ENCODE peak calls at places on chromosomes 2 and 18, in ten cellular contexts. L is SK-N-SH, C is K562, S is HCT116, X is upper lobe of left lung, Y is GM23338, R is HL-60, J is sigmoid colon, E is GM12892, K is stomach. D is an unnamed sample.

GRCh38 chr2:197209742-197210408 is 100.7 kb downstream of the ANKRD44 start:
- DNase-seq in L (no peak), R (no peak), C (peak), X (no peak), Y (no peak), J (no peak), E (no peak), S (no peak), K (no peak), D (peak)

GRCh38 chr2:169222665-169223064 is 139.7 kb downstream of the LRP2 start:
- DNase-seq in S (no peak), L (no peak), C (no peak), Y (no peak), K (no peak), R (no peak), E (no peak), X (no peak), J (no peak), D (no peak)

GRCh38 chr2:7813541-7814310 is 868.1 kb upstream of the ID2 start:
- DNase-seq in C (no peak), R (no peak), E (no peak), X (no peak), Y (no peak), L (no peak), K (no peak), S (no peak), J (no peak), D (peak)

GRCh38 chr2:241499146-241499965 is 9.0 kb downstream of the STK25 start:
- DNase-seq in K (no peak), R (no peak), S (no peak), C (no peak), Y (no peak), L (no peak), X (peak), J (no peak), E (no peak), D (no peak)

GRCh38 chr2:106095478-106096392 is 98.4 kb downstream of the UXS1 start:
- DNase-seq in C (no peak), K (no peak), E (no peak), X (peak), J (no peak), Y (no peak), L (no peak), R (peak), S (no peak), D (peak)

GRCh38 chr2:37189452-37190153 is 1.1 kb upstream of the SULT6B1 start:
- DNase-seq in C (no peak), L (no peak), Y (peak), X (no peak), K (no peak), J (no peak), E (no peak), R (peak), S (peak), D (no peak)

GRCh38 chr2:12717191-12717987 is 653 bp downstream of the TRIB2 start:
- DNase-seq in Y (peak), K (peak), R (peak), L (peak), X (peak), J (peak), E (peak), C (peak), S (no peak), D (no peak)

GRCh38 chr2:94990956-94991355 is 34.6 kb upstream of the MAL start:
- DNase-seq in Y (no peak), C (no peak), E (no peak), K (no peak), J (no peak), R (no peak), X (no peak), L (no peak), S (no peak), D (no peak)

GRCh38 chr18:12064086-12064763 is 29.4 kb upstream of the ANKRD62 start:
- DNase-seq in S (no peak), C (no peak), K (no peak), Y (no peak), X (peak), R (no peak), J (no peak), L (no peak), E (no peak), D (no peak)

GRCh38 chr2:127061377-127062273 is 45.3 kb downstream of the BIN1 start:
- DNase-seq in J (no peak), S (no peak), X (peak), K (no peak), R (no peak), C (no peak), Y (no peak), L (no peak), E (no peak), D (no peak)
- TF ChIP-seq POLR2AphosphoS5 in J (peak), S (no peak), X (peak), K (peak), R (no peak), C (no peak), Y (no peak), L (no peak), E (no peak), D (no peak)

GRCh38 chr2:188381614-188382013 is 89.9 kb downstream of the GULP1 start:
- DNase-seq in K (no peak), C (no peak), E (no peak), R (no peak), Y (no peak), S (peak), X (no peak), J (no peak), L (no peak), D (no peak)
- TF ChIP-seq POLR2AphosphoS5 in K (no peak), C (no peak), E (no peak), R (no peak), Y (no peak), S (peak), X (no peak), J (no peak), L (no peak), D (no peak)

GRCh38 chr2:160205511-160205910 is 5.4 kb upstream of the ITGB6 start:
- DNase-seq in X (peak), K (peak), C (no peak), E (no peak), L (no peak), Y (no peak), J (peak), R (no peak), S (peak), D (no peak)
- TF ChIP-seq POLR2AphosphoS5 in X (no peak), K (peak), C (no peak), E (no peak), L (peak), Y (no peak), J (no peak), R (no peak), S (peak), D (no peak)

GRCh38 chr2:30233142-30233961 is 2.0 kb downstream of the LBH start:
- DNase-seq in S (no peak), C (peak), E (no peak), X (no peak), Y (no peak), L (no peak), R (no peak), K (peak), J (no peak), D (no peak)

GRCh38 chr2:30235008-30235655 is 3.8 kb downstream of the LBH start:
- DNase-seq in K (peak), Y (no peak), E (no peak), R (no peak), J (peak), X (no peak), S (no peak), L (no peak), C (no peak), D (no peak)

GRCh38 chr2:30232801-30233130 is 1.4 kb downstream of the LBH start:
- DNase-seq in L (no peak), K (no peak), J (no peak), E (no peak), C (no peak), Y (no peak), R (peak), S (no peak), X (no peak), D (no peak)

GRCh38 chr2:30235859-30236535 is 4.7 kb downstream of the LBH start:
- DNase-seq in E (no peak), Y (no peak), J (peak), L (no peak), C (no peak), R (no peak), S (no peak), K (peak), X (no peak), D (no peak)

GRCh38 chr2:30234180-30234971 is 3.0 kb downstream of the LBH start:
- DNase-seq in J (peak), R (no peak), S (no peak), Y (peak), K (peak), L (no peak), E (no peak), C (no peak), X (no peak), D (no peak)
- TF ChIP-seq POLR2AphosphoS5 in J (peak), R (no peak), S (no peak), Y (no peak), K (peak), L (no peak), E (no peak), C (no peak), X (peak), D (peak)

DNA sequence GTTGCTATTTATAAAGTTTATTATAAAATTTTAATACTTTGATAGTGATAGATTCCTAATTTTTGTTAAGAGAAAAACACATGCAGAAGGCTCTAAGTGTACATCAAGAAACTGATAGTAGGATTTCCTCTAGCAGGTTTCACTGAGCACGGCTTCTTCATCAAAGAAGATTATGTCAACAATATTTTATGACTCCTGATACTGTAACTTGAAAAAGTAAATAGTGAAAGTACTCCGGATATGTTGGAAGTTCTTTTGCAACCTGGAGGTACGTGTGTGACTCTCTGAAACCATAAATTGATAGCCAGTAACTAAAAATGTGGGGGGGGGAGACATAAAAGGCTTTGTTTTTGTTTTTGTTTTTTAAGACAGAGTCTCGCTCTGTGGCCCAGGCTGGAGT is 9.6 kb upstream of the GCG start:
- DNase-seq in J (no peak), X (no peak), Y (no peak), K (no peak), R (no peak), L (no peak), S (no peak), E (no peak), C (no peak), D (no peak)
- TF ChIP-seq POLR2AphosphoS5 in J (no peak), X (no peak), Y (no peak), K (no peak), R (no peak), L (no peak), S (no peak), E (no peak), C (no peak), D (no peak)

GRCh38 chr2:225002656-225003045 is 39.6 kb downstream of the DOCK10 start:
- DNase-seq in C (no peak), J (no peak), X (no peak), L (no peak), K (no peak), R (no peak), E (no peak), S (no peak), Y (no peak), D (no peak)

GRCh38 chr2:225004531-225004930 is 37.7 kb downstream of the DOCK10 start:
- DNase-seq in Y (no peak), L (no peak), S (no peak), E (no peak), J (no peak), R (no peak), C (no peak), K (no peak), X (no peak), D (no peak)

GRCh38 chr2:224999784-225000183 is 42.5 kb downstream of the DOCK10 start:
- DNase-seq in X (no peak), R (no peak), J (no peak), L (no peak), C (no peak), K (no peak), E (no peak), S (no peak), Y (no peak), D (no peak)

GRCh38 chr2:224997802-224998201 is 44.5 kb downstream of the DOCK10 start:
- DNase-seq in L (no peak), J (no peak), K (no peak), Y (no peak), X (no peak), S (no peak), C (no peak), R (no peak), E (no peak), D (no peak)

DNA sequence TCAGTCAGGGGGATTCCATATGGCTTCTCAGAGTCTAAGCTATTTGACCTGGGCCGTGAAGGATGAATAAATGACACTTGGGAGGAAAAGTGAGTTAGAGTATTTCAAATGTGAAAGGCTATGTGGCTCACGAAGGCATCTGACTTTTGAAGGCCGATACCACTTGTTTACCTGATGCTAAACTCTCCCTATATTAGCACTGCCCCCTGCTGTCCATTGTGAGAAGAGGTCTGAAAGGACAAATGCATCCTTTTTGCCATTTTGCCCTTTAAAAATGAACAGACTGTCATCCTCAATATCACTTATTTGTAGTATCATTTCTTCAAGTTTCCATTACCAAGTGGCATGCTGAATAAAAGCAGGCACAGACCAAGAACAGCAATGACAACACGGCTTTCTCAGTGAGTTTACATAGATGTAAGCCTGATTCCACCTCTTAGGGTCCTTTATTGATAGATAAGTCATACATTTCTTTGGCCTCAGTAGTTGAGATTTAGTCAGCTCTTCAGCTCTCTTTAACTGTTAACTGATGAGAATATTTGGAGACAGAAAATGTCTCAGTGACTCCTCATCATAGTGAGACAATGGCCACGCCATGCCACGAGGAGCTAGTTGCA is 40.1 kb downstream of the DOCK10 start:
- DNase-seq in C (peak), Y (peak), L (peak), J (no peak), X (no peak), E (peak), S (peak), R (peak), K (peak), D (no peak)
- TF ChIP-seq POLR2AphosphoS5 in C (no peak), Y (no peak), L (no peak), J (no peak), X (no peak), E (no peak), S (no peak), R (no peak), K (peak), D (no peak)

GRCh38 chr2:201118121-201118956 is 2.4 kb downstream of the CFLAR start:
- DNase-seq in S (peak), Y (peak), L (peak), C (peak), R (peak), E (peak), J (peak), X (peak), K (peak), D (peak)

GRCh38 chr2:201116115-201116958 is at the start of gene CFLAR:
- DNase-seq in Y (peak), S (peak), X (peak), K (peak), R (peak), L (peak), J (peak), C (peak), E (peak), D (peak)

GRCh38 chr2:201114846-201115245 is 1.1 kb upstream of the CFLAR start:
- DNase-seq in Y (no peak), X (no peak), S (no peak), L (no peak), E (no peak), R (no peak), C (no peak), K (no peak), J (no peak), D (no peak)

GRCh38 chr2:201118957-201119848 is 3.2 kb downstream of the CFLAR start:
- DNase-seq in K (no peak), L (no peak), E (no peak), S (peak), X (no peak), C (no peak), J (no peak), Y (peak), R (peak), D (no peak)

GRCh38 chr2:201116959-201117734 is 1.2 kb downstream of the CFLAR start:
- DNase-seq in L (no peak), X (no peak), S (peak), C (no peak), R (peak), E (no peak), K (peak), Y (peak), J (peak), D (peak)
- TF ChIP-seq POLR2AphosphoS5 in L (no peak), X (peak), S (no peak), C (no peak), R (no peak), E (no peak), K (peak), Y (no peak), J (peak), D (no peak)

D was measured in esophagus muscularis mucosa.